ENCODE peak calls at places on chromosomes 12 and 14, in nine cellular contexts. D, P, F, B, X, C, Z, O and Y are unnamed samples.

GRCh38 chr12:1881936-1882335 is 36.5 kb downstream of the CACNA2D4 start:
- DNase-seq in D (no peak), P (no peak), F (no peak), B (no peak), X (no peak), C (no peak), Z (no peak), O (no peak), Y (peak; percentile 45)

GRCh38 chr12:74171478-74171909 is 366.1 kb upstream of the ATXN7L3B start:
- DNase-seq in D (no peak), P (no peak), F (peak; percentile 18), B (no peak), X (no peak), C (no peak), Z (no peak), O (no peak), Y (no peak)

GRCh38 chr12:16299403-16299802 is 21.9 kb upstream of the SLC15A5 start:
- DNase-seq in D (no peak), P (no peak), F (peak; percentile 66), B (peak; percentile 21), X (no peak), C (no peak), Z (peak; percentile 5), O (no peak), Y (no peak)

GRCh38 chr14:54366726-54367707 is 29.8 kb upstream of the CDKN3 start:
- DNase-seq in D (peak; percentile 42), P (no peak), F (peak; percentile 73), B (no peak), X (no peak), C (peak; percentile 63), Z (peak; percentile 56), O (no peak), Y (no peak)

GRCh38 chr12:95625012-95625411 is 73.7 kb upstream of the USP44 start:
- DNase-seq in D (peak; percentile 55), P (no peak), F (no peak), B (no peak), X (peak; percentile 69), C (no peak), Z (no peak), O (no peak), Y (no peak)

GRCh38 chr12:93713800-93714199 is 36.6 kb downstream of the CRADD start:
- DNase-seq in D (no peak), P (no peak), F (no peak), B (no peak), X (no peak), C (no peak), Z (no peak), O (no peak), Y (no peak)

GRCh38 chr12:68775121-68775520 is 29.1 kb downstream of the SLC35E3 start:
- DNase-seq in D (no peak), P (no peak), F (no peak), B (no peak), X (no peak), C (no peak), Z (no peak), O (no peak), Y (no peak)

GRCh38 chr12:69688496-69689427 is 10.3 kb downstream of the BEST3 start:
- DNase-seq in D (peak; percentile 31), P (no peak), F (peak; percentile 19), B (peak; percentile 90), X (no peak), C (peak; percentile 96), Z (peak; percentile 95), O (peak; percentile 20), Y (peak; percentile 75)

GRCh38 chr12:120538281-120539156 is 4.4 kb downstream of the RNF10 start:
- DNase-seq in D (peak; percentile 66), P (no peak), F (no peak), B (peak; percentile 70), X (peak; percentile 63), C (peak; percentile 38), Z (peak; percentile 77), O (peak; percentile 73), Y (peak; percentile 80)

GRCh38 chr14:54829486-54830224 is 73.0 kb downstream of the GCH1 start:
- DNase-seq in D (no peak), P (no peak), F (no peak), B (no peak), X (no peak), C (no peak), Z (no peak), O (no peak), Y (no peak)

GRCh38 chr12:46560078-46560477 is 187.5 kb upstream of the SLC38A2 start:
- DNase-seq in D (no peak), P (no peak), F (no peak), B (no peak), X (no peak), C (no peak), Z (no peak), O (no peak), Y (no peak)
- H3K27ac ChIP-seq in D (no peak overlapping the region), P (no peak overlapping the region), F (no peak overlapping the region), B (peak overlapping the region; percentile 77), X (no peak overlapping the region), C (no peak overlapping the region), Z (no peak overlapping the region), O (no peak overlapping the region), Y (peak overlapping the region; percentile 50)

GRCh38 chr12:30797689-30798088 is 42.9 kb upstream of the CAPRIN2 start:
- DNase-seq in D (no peak), P (no peak), F (no peak), B (no peak), X (no peak), C (no peak), Z (no peak), O (no peak), Y (no peak)

GRCh38 chr12:30795660-30796507 is 41.1 kb upstream of the CAPRIN2 start:
- DNase-seq in D (peak; percentile 37), P (peak; percentile 77), F (peak; percentile 34), B (peak; percentile 72), X (peak; percentile 51), C (peak; percentile 92), Z (peak; percentile 77), O (peak; percentile 51), Y (peak; percentile 82)

GRCh38 chr12:30796508-30796780 is 41.7 kb upstream of the CAPRIN2 start:
- DNase-seq in D (no peak), P (no peak), F (no peak), B (peak; percentile 27), X (peak; percentile 26), C (peak; percentile 51), Z (peak; percentile 70), O (no peak), Y (no peak)

GRCh38 chr12:30795410-30795659 is 40.6 kb upstream of the CAPRIN2 start:
- DNase-seq in D (no peak), P (no peak), F (no peak), B (no peak), X (no peak), C (peak; percentile 80), Z (no peak), O (no peak), Y (no peak)

DNA sequence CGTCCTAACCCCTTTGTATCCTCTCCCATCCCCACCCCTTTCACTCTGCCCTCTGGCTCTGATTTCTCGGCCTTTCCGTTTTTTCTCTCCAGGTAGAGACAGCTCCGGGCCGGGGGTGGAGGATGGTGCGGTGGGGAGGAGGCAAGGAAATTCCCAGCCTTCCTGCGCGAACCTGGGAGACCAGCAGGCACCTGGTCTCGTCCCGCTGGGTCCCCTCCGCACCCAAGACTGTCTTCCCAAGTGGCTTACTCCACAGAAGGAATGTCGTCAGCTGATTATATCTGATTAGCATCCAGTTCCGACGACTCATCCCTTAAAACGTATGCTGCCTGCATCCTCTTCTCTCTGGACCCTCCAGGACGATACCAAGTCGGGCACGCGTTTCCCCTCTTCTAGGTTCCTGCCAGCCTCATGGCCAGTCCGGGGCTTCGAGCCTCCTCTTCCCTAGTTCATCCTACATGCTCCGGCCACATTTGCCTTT is 42.2 kb upstream of the CAPRIN2 start:
- DNase-seq in D (no peak), P (no peak), F (no peak), B (no peak), X (no peak), C (peak; percentile 33), Z (peak; percentile 40), O (no peak), Y (no peak)
- H3K4me3 ChIP-seq in D (peak overlapping the region; percentile 64), P (peak overlapping the region; percentile 57), F (peak overlapping the region; percentile 67), B (peak overlapping the region; percentile 88), X (peak overlapping the region; percentile 34), C (peak overlapping the region; percentile 72), Z (peak overlapping the region; percentile 75), O (peak overlapping the region; percentile 76), Y (peak overlapping the region; percentile 75)

GRCh38 chr14:44657688-44658388 is 150.8 kb upstream of the FSCB start:
- DNase-seq in D (no peak), P (no peak), F (peak; percentile 17), B (no peak), X (no peak), C (no peak), Z (peak; percentile 3), O (no peak), Y (no peak)
- TF ChIP-seq CTCF in D (no peak), P (peak; percentile 13), F (peak; percentile 43), B (no peak), X (no peak), C (peak; percentile 51), Z (peak; percentile 29), O (peak; percentile 37), Y (no peak)

GRCh38 chr12:19191089-19191488 is 61.6 kb downstream of the PLEKHA5 start:
- DNase-seq in D (no peak), P (no peak), F (no peak), B (no peak), X (no peak), C (no peak), Z (no peak), O (no peak), Y (no peak)

GRCh38 chr12:19190292-19191031 is 60.9 kb downstream of the PLEKHA5 start:
- DNase-seq in D (no peak), P (no peak), F (no peak), B (no peak), X (no peak), C (peak; percentile 42), Z (peak; percentile 74), O (no peak), Y (no peak)

GRCh38 chr12:19191563-19191962 is 62.0 kb downstream of the PLEKHA5 start:
- DNase-seq in D (no peak), P (no peak), F (no peak), B (no peak), X (no peak), C (no peak), Z (peak; percentile 39), O (no peak), Y (no peak)

GRCh38 chr12:19194963-19195362 is 65.4 kb downstream of the PLEKHA5 start:
- DNase-seq in D (no peak), P (no peak), F (no peak), B (no peak), X (no peak), C (no peak), Z (no peak), O (no peak), Y (no peak)

GRCh38 chr12:19192709-19193108 is 63.2 kb downstream of the PLEKHA5 start:
- DNase-seq in D (no peak), P (no peak), F (no peak), B (no peak), X (no peak), C (no peak), Z (no peak), O (no peak), Y (no peak)
- H3K27ac ChIP-seq in D (no peak overlapping the region), P (no peak overlapping the region), F (no peak overlapping the region), B (no peak overlapping the region), X (no peak overlapping the region), C (no peak overlapping the region), Z (no peak overlapping the region), O (peak overlapping the region; percentile 77), Y (no peak overlapping the region)